ENCODE peak calls at places on chromosomes 13 and 19, in nine cellular contexts. Y, V, M, S, T, U, Q, J and C are unnamed samples.

GRCh38 chr19:14871619-14872230 is 14.2 kb downstream of the OR7A17 start:
- DNase-seq in Y (no peak), V (no peak), M (no peak), S (no peak), T (no peak), U (peak), Q (no peak), J (peak), C (peak)

GRCh38 chr19:18131841-18132596 is 20.9 kb upstream of the PIK3R2 start:
- DNase-seq in Y (no peak), V (no peak), M (no peak), S (no peak), T (no peak), U (no peak), Q (no peak), J (no peak), C (no peak)

GRCh38 chr13:64928704-64929499 is 2301.2 kb downstream of the PCDH9 start:
- DNase-seq in Y (no peak), V (no peak), M (no peak), S (no peak), T (no peak), U (peak), Q (no peak), J (peak), C (peak)

GRCh38 chr13:76976488-76976887 is 15.4 kb upstream of the CLN5 start:
- DNase-seq in Y (no peak), V (no peak), M (no peak), S (no peak), T (no peak), U (peak), Q (no peak), J (peak), C (no peak)

GRCh38 chr19:279656-280055 is 11.5 kb downstream of the PLPP2 start:
- DNase-seq in Y (no peak), V (no peak), M (no peak), S (no peak), T (no peak), U (no peak), Q (no peak), J (no peak), C (no peak)

GRCh38 chr19:11381535-11382369 is 2.4 kb downstream of the EPOR start:
- DNase-seq in Y (peak), V (no peak), M (no peak), S (peak), T (no peak), U (peak), Q (no peak), J (peak), C (peak)

GRCh38 chr19:52492201-52492960 is 35.1 kb upstream of the ZNF808 start:
- DNase-seq in Y (peak), V (no peak), M (no peak), S (no peak), T (no peak), U (no peak), Q (no peak), J (peak), C (no peak)

GRCh38 chr19:54388001-54388802 is 23.5 kb upstream of the LAIR1 start:
- DNase-seq in Y (no peak), V (no peak), M (no peak), S (peak), T (no peak), U (no peak), Q (no peak), J (peak), C (no peak)

GRCh38 chr13:100059827-100060226 is 29.1 kb upstream of the PCCA start:
- DNase-seq in Y (no peak), V (no peak), M (no peak), S (no peak), T (no peak), U (no peak), Q (no peak), J (no peak), C (no peak)

GRCh38 chr13:85724554-85725432 is 74.4 kb downstream of the SLITRK6 start:
- DNase-seq in Y (no peak), V (no peak), M (no peak), S (no peak), T (no peak), U (no peak), Q (peak), J (peak), C (no peak)

GRCh38 chr13:29454931-29455481 is 140.5 kb downstream of the SLC7A1 start:
- DNase-seq in Y (no peak), V (no peak), M (no peak), S (no peak), T (no peak), U (peak), Q (no peak), J (peak), C (peak)

GRCh38 chr13:50326746-50327145 is 311.5 kb downstream of the KCNRG start:
- DNase-seq in Y (no peak), V (no peak), M (no peak), S (no peak), T (no peak), U (peak), Q (no peak), J (no peak), C (no peak)

GRCh38 chr13:104980571-104980970 is 1554.9 kb downstream of the EFNB2 start:
- DNase-seq in Y (no peak), V (no peak), M (no peak), S (no peak), T (no peak), U (no peak), Q (no peak), J (no peak), C (no peak)

GRCh38 chr19:41384351-41384750 is 8.0 kb downstream of the TMEM91 start:
- DNase-seq in Y (no peak), V (no peak), M (no peak), S (no peak), T (no peak), U (no peak), Q (no peak), J (no peak), C (peak)

GRCh38 chr13:83221813-83222241 is 660.4 kb downstream of the SLITRK1 start:
- DNase-seq in Y (no peak), V (no peak), M (no peak), S (no peak), T (no peak), U (peak), Q (no peak), J (peak), C (no peak)

GRCh38 chr19:11580665-11581418 is 3.4 kb upstream of the ACP5 start:
- DNase-seq in Y (no peak), V (peak), M (no peak), S (no peak), T (no peak), U (no peak), Q (no peak), J (peak), C (no peak)

GRCh38 chr19:55672418-55672817 is 2.6 kb upstream of the EPN1 start:
- DNase-seq in Y (no peak), V (no peak), M (no peak), S (no peak), T (no peak), U (peak), Q (no peak), J (peak), C (no peak)

GRCh38 chr19:49020342-49020741 is 3.5 kb upstream of the LHB start:
- DNase-seq in Y (no peak), V (no peak), M (no peak), S (no peak), T (no peak), U (no peak), Q (peak), J (no peak), C (no peak)

GRCh38 chr13:113513761-113514160 is 23.2 kb upstream of the DCUN1D2 start:
- DNase-seq in Y (no peak), V (no peak), M (no peak), S (no peak), T (no peak), U (no peak), Q (no peak), J (no peak), C (no peak)

GRCh38 chr13:37656247-37656940 is 57.8 kb upstream of the POSTN start:
- DNase-seq in Y (no peak), V (no peak), M (no peak), S (no peak), T (no peak), U (peak), Q (no peak), J (peak), C (peak)

GRCh38 chr19:19444694-19445155 is 39.2 kb downstream of the GATAD2A start:
- DNase-seq in Y (no peak), V (no peak), M (no peak), S (no peak), T (no peak), U (peak), Q (no peak), J (peak), C (peak)